ENCODE peak calls at places on chromosomes 11 and 22, in four cellular contexts. W, D, M and L are unnamed samples.

GRCh38 chr11:12674936-12675696 is 895 bp downstream of the TEAD1 start:
- DNase-seq in W (peak; percentile 67), D (no peak), M (peak; percentile 42), L (no peak)

GRCh38 chr11:74138572-74138971 is 32.2 kb downstream of the C2CD3 start:
- DNase-seq in M (peak; percentile 91), W (no peak), D (peak; percentile 35), L (peak; percentile 89)

GRCh38 chr22:50507991-50508884 is at the start of gene NCAPH2:
- DNase-seq in D (peak; percentile 97), W (no peak), M (peak; percentile 97), L (peak; percentile 76)

GRCh38 chr11:69539416-69540117 is 58.1 kb downstream of the LINC01488 start:
- DNase-seq in D (peak; percentile 78), M (no peak), W (no peak), L (no peak)

GRCh38 chr11:14370496-14370895 is 11.5 kb upstream of the RRAS2 start:
- DNase-seq in D (no peak), W (no peak), M (no peak), L (no peak)

GRCh38 chr11:12028303-12028702 is 19.9 kb upstream of the DKK3 start:
- DNase-seq in M (no peak), W (no peak), D (no peak), L (no peak)

GRCh38 chr11:84384637-84385227 is 1098.6 kb upstream of the CCDC90B start:
- DNase-seq in W (peak; percentile 79), D (peak; percentile 33), M (peak; percentile 49), L (peak; percentile 17)

GRCh38 chr11:995752-996420 is 40.6 kb downstream of the MUC6 start:
- DNase-seq in D (no peak), W (no peak), M (peak; percentile 9), L (no peak)

GRCh38 chr11:47863189-47863892 is 15.2 kb upstream of the NUP160 start:
- DNase-seq in D (no peak), M (peak; percentile 85), W (no peak), L (peak; percentile 79)

GRCh38 chr11:84218318-84218717 is 932.2 kb upstream of the CCDC90B start:
- DNase-seq in M (no peak), W (no peak), D (no peak), L (no peak)

GRCh38 chr11:86671386-86672006 is 920 bp downstream of the ME3 start:
- DNase-seq in M (peak; percentile 42), D (peak; percentile 63), W (peak; percentile 75), L (no peak)

GRCh38 chr11:111310723-111311122 is 12.4 kb downstream of the POU2AF3 start:
- DNase-seq in M (no peak), W (no peak), D (no peak), L (no peak)

GRCh38 chr11:69840371-69841169 is 21.4 kb upstream of the FGF3 start:
- DNase-seq in D (no peak), W (peak; percentile 60), M (no peak), L (no peak)

GRCh38 chr11:19746081-19746480 is 33.4 kb downstream of the NAV2 start:
- DNase-seq in M (no peak), D (no peak), W (no peak), L (no peak)

GRCh38 chr11:7353100-7353499 is 101.4 kb downstream of the SYT9 start:
- DNase-seq in D (no peak), M (no peak), W (peak; percentile 79), L (no peak)

GRCh38 chr11:102367364-102367763 is 20.4 kb downstream of the BIRC2 start:
- DNase-seq in D (no peak), W (no peak), M (peak; percentile 47), L (no peak)

GRCh38 chr11:82869657-82870056 is 30.6 kb downstream of the PRCP start:
- DNase-seq in W (no peak), M (peak; percentile 73), D (no peak), L (no peak)

GRCh38 chr22:20530368-20531153 is 23.2 kb downstream of the MED15 start:
- DNase-seq in D (no peak), W (no peak), M (peak; percentile 60), L (no peak)

GRCh38 chr11:57480409-57481137 is 20.2 kb downstream of the RTN4RL2 start:
- DNase-seq in M (peak; percentile 53), W (peak; percentile 97), D (peak; percentile 75), L (no peak)

GRCh38 chr22:19880786-19881569 is 26.3 kb upstream of the GNB1L start:
- DNase-seq in W (peak; percentile 98), D (peak; percentile 47), M (peak; percentile 88), L (peak; percentile 70)

GRCh38 chr11:41235670-41236069 is 223.8 kb downstream of the LRRC4C start:
- DNase-seq in D (no peak), M (no peak), W (no peak), L (no peak)

GRCh38 chr11:1204381-1205101 is 18.3 kb upstream of the MUC5B start:
- DNase-seq in D (no peak), M (no peak), W (peak; percentile 24), L (no peak)

GRCh38 chr11:112605093-112605666 is 344.5 kb upstream of the PLET1 start:
- DNase-seq in D (no peak), W (no peak), M (no peak), L (peak; percentile 20)

GRCh38 chr11:130979386-130979972 is 63.2 kb upstream of the SNX19 start:
- DNase-seq in D (no peak), W (no peak), M (peak; percentile 64), L (peak; percentile 17)

GRCh38 chr11:31640611-31641010 is 131.0 kb downstream of the ELP4 start:
- DNase-seq in M (no peak), W (no peak), D (no peak), L (no peak)

GRCh38 chr11:13335319-13335718 is 57.7 kb downstream of the BMAL1 start:
- DNase-seq in D (peak; percentile 67), M (peak; percentile 76), W (peak; percentile 93), L (peak; percentile 54)

GRCh38 chr11:37061426-37061825 is 463.4 kb upstream of the RAG2 start:
- DNase-seq in M (no peak), W (no peak), D (no peak), L (no peak)

GRCh38 chr11:3010521-3011275 is 18.6 kb upstream of the NAP1L4 start:
- DNase-seq in W (no peak), D (no peak), M (peak; percentile 40), L (no peak)

GRCh38 chr11:124879229-124879998 is 14.2 kb downstream of the ROBO3 start:
- DNase-seq in W (no peak), D (no peak), M (no peak), L (no peak)

GRCh38 chr11:12214751-12215150 is 104.4 kb downstream of the MICAL2 start:
- DNase-seq in D (no peak), W (no peak), M (peak; percentile 60), L (no peak)

GRCh38 chr11:67310246-67311050 is 7.1 kb downstream of the SSH3 start:
- DNase-seq in W (peak; percentile 42), D (no peak), M (no peak), L (no peak)

GRCh38 chr11:96061730-96062524 is 138.0 kb upstream of the MTMR2 start:
- DNase-seq in D (no peak), M (no peak), W (no peak), L (no peak)

GRCh38 chr11:44943118-44943517 is 7.6 kb downstream of the TP53I11 start:
- DNase-seq in D (peak; percentile 43), M (no peak), W (no peak), L (no peak)

DNA sequence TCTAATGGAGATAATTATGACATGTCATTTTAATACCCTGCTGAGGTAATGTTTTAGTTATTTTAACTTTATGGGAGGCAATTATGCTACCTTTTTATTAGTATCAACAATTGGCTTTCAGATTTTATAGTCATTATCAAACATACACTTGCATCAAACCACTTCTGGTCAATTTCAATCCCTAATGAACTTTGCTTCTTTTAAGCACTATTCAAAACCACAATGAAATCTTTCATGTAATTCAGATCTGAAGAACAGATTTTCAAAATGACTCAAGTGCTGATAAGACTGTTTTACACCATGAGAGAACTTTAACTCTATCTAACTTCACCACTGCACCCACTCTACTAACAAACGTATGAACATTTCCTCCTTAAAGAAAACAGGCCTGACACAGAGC is 25.9 kb upstream of the CCDC34 start:
- DNase-seq in M (no peak), W (no peak), D (no peak), L (no peak)
- H3K4me3 ChIP-seq in M (no peak overlapping the region), W (no peak overlapping the region), D (no peak overlapping the region), L (no peak overlapping the region)

DNA sequence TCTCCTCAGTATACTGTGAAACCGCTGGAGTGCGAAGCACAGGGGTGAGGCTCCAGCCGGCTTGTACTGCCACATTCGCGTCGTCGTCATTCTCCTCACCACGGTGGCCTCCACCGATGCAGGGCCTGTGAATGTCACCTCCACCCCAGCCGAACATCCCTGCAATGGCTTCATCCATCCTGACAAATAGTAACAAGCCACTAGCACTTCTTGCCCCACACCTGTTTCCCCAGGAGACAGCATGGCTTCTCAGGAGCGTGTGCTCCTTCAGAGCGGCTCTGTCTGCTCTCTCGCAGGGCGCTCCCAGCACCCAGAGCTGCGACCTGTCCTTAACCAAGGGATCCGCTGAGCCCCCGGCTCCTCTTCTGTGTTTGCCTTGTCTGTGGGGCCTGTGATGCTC is 1165.4 kb downstream of the TBC1D22A start:
- DNase-seq in W (no peak), M (no peak), D (no peak), L (no peak)
- H3K4me3 ChIP-seq in W (no peak overlapping the region), M (no peak overlapping the region), D (no peak overlapping the region), L (no peak overlapping the region)

DNA sequence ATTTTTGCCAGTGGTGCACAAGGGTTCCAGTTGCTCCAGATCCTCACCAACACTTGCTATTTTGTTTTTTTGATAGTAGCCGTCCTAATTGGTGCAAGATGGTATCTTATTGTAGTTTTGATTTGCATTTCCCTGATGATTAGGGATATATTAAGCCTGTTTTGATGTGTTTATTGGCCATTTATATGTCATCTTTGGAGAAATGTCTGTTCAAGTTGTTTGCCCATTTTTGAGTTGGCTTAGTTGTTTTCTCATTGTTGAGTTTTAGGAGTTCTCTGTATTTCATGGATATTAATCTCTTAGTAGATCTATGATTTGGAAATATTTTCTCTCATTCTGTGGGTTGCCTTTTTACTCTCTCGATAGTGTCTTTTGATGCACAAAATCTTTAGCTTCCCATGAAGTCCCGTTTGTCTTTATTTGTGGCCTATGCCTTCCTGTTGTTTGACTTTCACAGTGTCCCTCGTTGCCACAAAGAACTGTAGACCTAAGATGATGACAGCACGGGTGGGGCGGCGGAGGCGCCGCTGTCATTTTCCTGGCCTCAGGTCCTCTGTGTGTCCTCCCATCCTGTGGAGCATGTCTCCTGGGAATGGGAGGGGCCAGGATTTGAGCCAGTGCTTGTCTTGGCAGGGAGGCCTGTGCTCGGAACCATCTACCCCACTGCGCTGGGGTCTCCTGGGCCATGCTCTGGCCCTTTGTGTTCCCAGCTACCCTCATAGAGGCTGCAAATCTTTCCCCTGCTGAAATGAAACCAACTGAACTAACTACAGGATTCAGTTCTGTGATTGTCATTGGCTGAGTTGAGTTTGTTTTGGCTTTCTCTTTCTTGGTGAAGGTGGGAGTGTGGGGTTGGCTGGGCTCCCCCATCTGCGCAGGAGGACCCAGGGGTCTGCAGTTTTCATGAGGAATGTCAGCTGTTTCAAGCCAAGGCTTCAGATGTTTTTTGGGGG is 33.7 kb downstream of the LRP5 start:
- DNase-seq in M (no peak), D (no peak), W (no peak), L (no peak)
- H3K4me3 ChIP-seq in M (no peak overlapping the region), D (no peak overlapping the region), W (no peak overlapping the region), L (no peak overlapping the region)

DNA sequence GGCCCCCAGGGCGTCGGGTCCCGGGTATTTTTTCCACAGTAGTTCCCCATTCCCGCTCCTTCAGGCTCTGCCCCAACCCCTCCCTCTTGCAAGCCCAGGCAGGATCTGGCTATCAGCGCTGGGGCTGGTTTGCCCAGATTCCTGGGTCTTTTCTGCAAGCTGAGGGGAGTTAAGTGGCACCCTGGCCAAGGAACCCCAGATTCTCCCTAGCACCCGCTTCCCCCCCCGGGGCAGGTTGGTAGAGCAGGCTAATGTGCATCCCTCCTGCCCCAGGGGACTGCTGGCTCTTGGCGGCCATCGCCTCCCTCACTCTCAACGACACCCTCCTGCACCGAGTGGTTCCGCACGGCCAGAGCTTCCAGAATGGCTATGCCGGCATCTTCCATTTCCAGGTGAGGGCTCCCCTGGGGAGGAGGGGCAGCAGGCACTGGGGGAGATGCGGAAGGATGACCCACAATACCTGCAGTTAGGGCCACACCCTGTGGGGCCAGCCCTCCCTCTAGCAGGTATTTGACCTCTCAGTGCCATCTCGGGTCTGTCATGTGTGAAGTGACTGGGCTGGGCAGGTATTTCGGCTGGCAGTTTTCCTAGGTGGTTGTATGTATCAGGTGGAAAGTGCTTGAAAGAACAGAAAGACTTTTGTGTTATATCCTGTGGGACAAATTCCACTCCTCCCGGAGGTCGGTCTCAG is 1.6 kb downstream of the CAPN1 start:
- DNase-seq in M (no peak), W (peak; percentile 68), D (peak; percentile 46), L (no peak)
- H3K4me3 ChIP-seq in M (peak overlapping the region; percentile 71), W (peak overlapping the region; percentile 96), D (no peak overlapping the region), L (peak overlapping the region; percentile 99)